ENCODE peak calls at places on chromosomes 12 and 14, in four cellular contexts. One of them, this sample, is unnamed.

GRCh38 chr12:63151898-63152700 is 1.1 kb upstream of the AVPR1A start:
- DNase-seq in HEK293T: peak; percentile 71
- DNase-seq in body of pancreas: peak; percentile 54
- DNase-seq in astrocyte of the spinal cord: peak; percentile 55
- DNase-seq in this sample: peak; percentile 44

GRCh38 chr12:110426300-110426910 is 22.9 kb upstream of the ANAPC7 start:
- DNase-seq in HEK293T: no peak
- DNase-seq in body of pancreas: no peak
- DNase-seq in astrocyte of the spinal cord: no peak
- DNase-seq in this sample: no peak

GRCh38 chr12:131829351-131829794 is 1.2 kb downstream of the MMP17 start:
- DNase-seq in HEK293T: no peak
- DNase-seq in body of pancreas: no peak
- DNase-seq in astrocyte of the spinal cord: no peak
- DNase-seq in this sample: no peak

GRCh38 chr14:77582511-77582910 is 33.9 kb downstream of the SPTLC2 start:
- DNase-seq in HEK293T: no peak
- DNase-seq in body of pancreas: no peak
- DNase-seq in astrocyte of the spinal cord: no peak
- DNase-seq in this sample: no peak

GRCh38 chr12:4780624-4781023 is 60.4 kb downstream of the GALNT8 start:
- DNase-seq in HEK293T: no peak
- DNase-seq in body of pancreas: no peak
- DNase-seq in astrocyte of the spinal cord: no peak
- DNase-seq in this sample: no peak

GRCh38 chr14:71155743-71156142 is 248.5 kb downstream of the PCNX1 start:
- DNase-seq in HEK293T: no peak
- DNase-seq in body of pancreas: peak; percentile 9
- DNase-seq in astrocyte of the spinal cord: no peak
- DNase-seq in this sample: no peak

GRCh38 chr14:58637040-58637390 is 747 bp upstream of the DACT1 start:
- DNase-seq in HEK293T: no peak
- DNase-seq in body of pancreas: peak; percentile 41
- DNase-seq in astrocyte of the spinal cord: peak; percentile 95
- DNase-seq in this sample: peak; percentile 50

GRCh38 chr12:74401035-74401434 is 136.6 kb upstream of the ATXN7L3B start:
- DNase-seq in HEK293T: no peak
- DNase-seq in body of pancreas: no peak
- DNase-seq in astrocyte of the spinal cord: no peak
- DNase-seq in this sample: no peak

GRCh38 chr12:75606146-75606545 is 94.7 kb upstream of the KRR1 start:
- DNase-seq in HEK293T: no peak
- DNase-seq in body of pancreas: no peak
- DNase-seq in astrocyte of the spinal cord: no peak
- DNase-seq in this sample: no peak

GRCh38 chr12:123645851-123646250 is 12.2 kb downstream of the GTF2H3 start:
- DNase-seq in HEK293T: no peak
- DNase-seq in body of pancreas: no peak
- DNase-seq in astrocyte of the spinal cord: no peak
- DNase-seq in this sample: no peak

GRCh38 chr14:72513994-72514659 is 379.8 kb downstream of the DPF3 start:
- DNase-seq in HEK293T: peak; percentile 57
- DNase-seq in body of pancreas: no peak
- DNase-seq in astrocyte of the spinal cord: peak; percentile 57
- DNase-seq in this sample: no peak

GRCh38 chr12:108214486-108214885 is 85.4 kb downstream of the WSCD2 start:
- DNase-seq in HEK293T: peak; percentile 38
- DNase-seq in body of pancreas: peak; percentile 16
- DNase-seq in astrocyte of the spinal cord: peak; percentile 9
- DNase-seq in this sample: no peak

GRCh38 chr12:48775991-48776649 is 12.8 kb downstream of the ADCY6 start:
- DNase-seq in HEK293T: no peak
- DNase-seq in body of pancreas: no peak
- DNase-seq in astrocyte of the spinal cord: no peak
- DNase-seq in this sample: no peak

GRCh38 chr14:29627141-29627540 is 300.5 kb downstream of the PRKD1 start:
- DNase-seq in HEK293T: no peak
- DNase-seq in body of pancreas: no peak
- DNase-seq in astrocyte of the spinal cord: no peak
- DNase-seq in this sample: no peak

GRCh38 chr14:99809376-99809775 is 16.2 kb downstream of the EML1 start:
- DNase-seq in HEK293T: no peak
- DNase-seq in body of pancreas: peak; percentile 45
- DNase-seq in astrocyte of the spinal cord: no peak
- DNase-seq in this sample: no peak

GRCh38 chr12:105980533-105980932 is 158.2 kb downstream of the NUAK1 start:
- DNase-seq in HEK293T: no peak
- DNase-seq in body of pancreas: no peak
- DNase-seq in astrocyte of the spinal cord: no peak
- DNase-seq in this sample: no peak

GRCh38 chr14:37406095-37406494 is 189.0 kb downstream of the FOXA1 start:
- DNase-seq in HEK293T: no peak
- DNase-seq in body of pancreas: no peak
- DNase-seq in astrocyte of the spinal cord: no peak
- DNase-seq in this sample: no peak

GRCh38 chr12:96347130-96347699 is 53.0 kb downstream of the CDK17 start:
- DNase-seq in HEK293T: no peak
- DNase-seq in body of pancreas: no peak
- DNase-seq in astrocyte of the spinal cord: no peak
- DNase-seq in this sample: no peak

GRCh38 chr12:24111101-24111500 is 161.6 kb upstream of the SOX5 start:
- DNase-seq in HEK293T: no peak
- DNase-seq in body of pancreas: no peak
- DNase-seq in astrocyte of the spinal cord: peak; percentile 25
- DNase-seq in this sample: no peak

GRCh38 chr12:56153291-56154065 is 1.1 kb downstream of the MYL6B start:
- DNase-seq in HEK293T: no peak
- DNase-seq in body of pancreas: no peak
- DNase-seq in astrocyte of the spinal cord: no peak
- DNase-seq in this sample: no peak

GRCh38 chr12:49187184-49187583 is 1.7 kb downstream of the TUBA1A start:
- DNase-seq in HEK293T: no peak
- DNase-seq in body of pancreas: peak; percentile 17
- DNase-seq in astrocyte of the spinal cord: peak; percentile 70
- DNase-seq in this sample: peak; percentile 1

GRCh38 chr12:70796989-70797388 is 123.5 kb downstream of the PTPRR start:
- DNase-seq in HEK293T: no peak
- DNase-seq in body of pancreas: no peak
- DNase-seq in astrocyte of the spinal cord: no peak
- DNase-seq in this sample: no peak

GRCh38 chr12:3632256-3633240 is 120.4 kb downstream of the CRACR2A start:
- DNase-seq in HEK293T: no peak
- DNase-seq in body of pancreas: no peak
- DNase-seq in astrocyte of the spinal cord: peak; percentile 11
- DNase-seq in this sample: no peak

GRCh38 chr12:26345471-26346003 is 150.2 kb downstream of the SSPN start:
- DNase-seq in HEK293T: no peak
- DNase-seq in body of pancreas: no peak
- DNase-seq in astrocyte of the spinal cord: peak; percentile 7
- DNase-seq in this sample: no peak

GRCh38 chr14:89013698-89014569 is 189.5 kb downstream of the TTC8 start:
- DNase-seq in HEK293T: peak; percentile 13
- DNase-seq in body of pancreas: no peak
- DNase-seq in astrocyte of the spinal cord: no peak
- DNase-seq in this sample: no peak

GRCh38 chr12:53079226-53080117 is at the start of gene SPRYD3:
- DNase-seq in HEK293T: peak; percentile 99
- DNase-seq in body of pancreas: peak; percentile 98
- DNase-seq in astrocyte of the spinal cord: peak; percentile 98
- DNase-seq in this sample: peak; percentile 91

GRCh38 chr12:12823308-12823707 is 10.2 kb downstream of the DDX47 start:
- DNase-seq in HEK293T: no peak
- DNase-seq in body of pancreas: no peak
- DNase-seq in astrocyte of the spinal cord: peak; percentile 58
- DNase-seq in this sample: no peak

GRCh38 chr12:43278268-43278832 is 273.7 kb downstream of the ADAMTS20 start:
- DNase-seq in HEK293T: no peak
- DNase-seq in body of pancreas: no peak
- DNase-seq in astrocyte of the spinal cord: no peak
- DNase-seq in this sample: no peak

GRCh38 chr14:95465936-95466335 is 50.5 kb downstream of the SYNE3 start:
- DNase-seq in HEK293T: no peak
- DNase-seq in body of pancreas: no peak
- DNase-seq in astrocyte of the spinal cord: no peak
- DNase-seq in this sample: no peak

GRCh38 chr12:94701711-94702110 is 51.4 kb upstream of the TMCC3 start:
- DNase-seq in HEK293T: no peak
- DNase-seq in body of pancreas: no peak
- DNase-seq in astrocyte of the spinal cord: no peak
- DNase-seq in this sample: no peak

GRCh38 chr12:96395236-96395635 is 5.0 kb downstream of the CDK17 start:
- DNase-seq in HEK293T: no peak
- DNase-seq in body of pancreas: no peak
- DNase-seq in astrocyte of the spinal cord: no peak
- DNase-seq in this sample: no peak

GRCh38 chr12:57435288-57435687 is 704 bp downstream of the INHBC start:
- DNase-seq in HEK293T: no peak
- DNase-seq in body of pancreas: no peak
- DNase-seq in astrocyte of the spinal cord: no peak
- DNase-seq in this sample: no peak

GRCh38 chr14:96100171-96101064 is 61.3 kb downstream of the C14orf132 start:
- DNase-seq in HEK293T: peak; percentile 79
- DNase-seq in body of pancreas: peak; percentile 90
- DNase-seq in astrocyte of the spinal cord: peak; percentile 61
- DNase-seq in this sample: no peak

GRCh38 chr14:65024957-65025356 is 38.3 kb downstream of the FNTB start:
- DNase-seq in HEK293T: no peak
- DNase-seq in body of pancreas: no peak
- DNase-seq in astrocyte of the spinal cord: no peak
- DNase-seq in this sample: no peak

GRCh38 chr12:130832561-130833209 is 6.4 kb downstream of the STX2 start:
- DNase-seq in HEK293T: no peak
- DNase-seq in body of pancreas: no peak
- DNase-seq in astrocyte of the spinal cord: peak; percentile 39
- DNase-seq in this sample: no peak

This sample was measured in smooth muscle cell of the brain vasculature.